ENCODE peak calls at places on chromosomes 2 and 18, in eight cellular contexts. F, K, L, O, Y, M, T and Q are unnamed samples.

GRCh38 chr2:65367517-65367916 is 64.9 kb downstream of the SPRED2 start:
- DNase-seq in L (no peak), K (peak), F (peak), T (no peak), M (peak), Y (no peak), O (no peak), Q (no peak)

GRCh38 chr2:190863946-190864345 is 16.7 kb upstream of the GLS start:
- DNase-seq in K (no peak), Y (peak), T (no peak), F (no peak), M (no peak), O (no peak), L (no peak), Q (no peak)

GRCh38 chr2:188693111-188693510 is 281.1 kb upstream of the COL3A1 start:
- DNase-seq in F (no peak), L (no peak), M (no peak), K (no peak), Y (no peak), T (no peak), O (no peak), Q (no peak)

GRCh38 chr2:70141754-70142589 is 48.8 kb downstream of the C2orf42 start:
- DNase-seq in M (no peak), O (peak), Y (peak), F (no peak), T (peak), K (peak), L (no peak), Q (no peak)

GRCh38 chr2:41967426-41968181 is 80.2 kb upstream of the PKDCC start:
- DNase-seq in M (no peak), T (no peak), Y (no peak), F (no peak), K (no peak), O (no peak), L (no peak), Q (no peak)

GRCh38 chr2:240574386-240575100 is 6.3 kb downstream of the RNPEPL1 start:
- DNase-seq in T (no peak), L (no peak), M (no peak), F (no peak), K (no peak), O (no peak), Y (no peak), Q (no peak)

GRCh38 chr2:127700527-127701192 is 637 bp upstream of the SFT2D3 start:
- DNase-seq in T (peak), L (peak), K (no peak), Y (no peak), O (peak), M (peak), F (no peak), Q (peak)

GRCh38 chr2:100840519-100840918 is 20.6 kb downstream of the NPAS2 start:
- DNase-seq in O (no peak), L (no peak), T (no peak), F (no peak), M (no peak), K (peak), Y (no peak), Q (no peak)

GRCh38 chr18:48663931-48664847 is 125.4 kb downstream of the CTIF start:
- DNase-seq in O (peak), F (no peak), M (no peak), K (peak), L (peak), T (peak), Y (peak), Q (peak)

GRCh38 chr2:120935339-120936313 is 200.0 kb downstream of the GLI2 start:
- DNase-seq in T (peak), F (no peak), L (no peak), M (no peak), O (no peak), Y (no peak), K (peak), Q (no peak)

GRCh38 chr2:30293303-30293912 is 62.1 kb downstream of the LBH start:
- DNase-seq in T (no peak), Y (no peak), O (no peak), F (no peak), L (no peak), K (peak), M (no peak), Q (peak)

GRCh38 chr2:237590272-237591020 is at the start of gene RAB17:
- DNase-seq in K (no peak), M (no peak), Y (no peak), T (no peak), L (no peak), F (no peak), O (no peak), Q (no peak)

GRCh38 chr2:19545507-19545906 is 187.1 kb upstream of the OSR1 start:
- DNase-seq in K (no peak), L (no peak), Y (no peak), F (no peak), M (no peak), T (no peak), O (no peak), Q (peak)

GRCh38 chr2:10035633-10036032 is 7.7 kb upstream of the KLF11 start:
- DNase-seq in K (no peak), M (no peak), L (no peak), T (no peak), O (no peak), Y (no peak), F (no peak), Q (no peak)

GRCh38 chr2:226609361-226609760 is 190.3 kb downstream of the IRS1 start:
- DNase-seq in M (no peak), F (peak), O (no peak), T (no peak), K (peak), Y (no peak), L (no peak), Q (peak)

GRCh38 chr18:72207280-72207679 is 336.9 kb downstream of the CBLN2 start:
- DNase-seq in M (no peak), Y (no peak), T (peak), F (no peak), K (no peak), L (no peak), O (no peak), Q (no peak)

GRCh38 chr2:220277445-220277960 is 650.1 kb downstream of the SLC4A3 start:
- DNase-seq in L (peak), T (no peak), Y (no peak), K (peak), O (no peak), F (peak), M (peak), Q (no peak)

GRCh38 chr2:53498210-53498609 is 269.4 kb upstream of the CHAC2 start:
- DNase-seq in K (peak), F (peak), L (no peak), M (no peak), T (no peak), O (no peak), Y (no peak), Q (no peak)

GRCh38 chr2:131557558-131558321 is 30.1 kb downstream of the CCDC74A start:
- DNase-seq in Y (no peak), M (no peak), O (no peak), L (no peak), F (no peak), K (no peak), T (no peak), Q (no peak)